ENCODE peak calls at places on chromosomes 16 and 17, in six cellular contexts. L is heart right ventricle, B is psoas muscle, G is cardiac muscle cell, K is colonic mucosa, E is cardiac fibroblast. W is an unnamed sample.
A peak's percentile ranks its signal among the peaks of the same experiment; 100 is the strongest.

GRCh38 chr16:1176280-1176897 is 23.5 kb downstream of the CACNA1H start:
- DNase-seq in L (no peak), B (no peak), G (no peak), K (no peak), E (no peak), W (no peak)

GRCh38 chr17:76735006-76735405 is 2.1 kb downstream of the SRSF2 start:
- DNase-seq in L (no peak), B (no peak), G (no peak), K (no peak), E (peak; percentile 51), W (no peak)

GRCh38 chr17:49365667-49366066 is 3.6 kb upstream of the ZNF652 start:
- DNase-seq in L (peak; percentile 8), B (no peak), G (peak; percentile 8), K (no peak), E (peak; percentile 18), W (peak; percentile 38)

GRCh38 chr16:12530291-12530690 is 273.4 kb downstream of the CPPED1 start:
- DNase-seq in L (no peak), B (no peak), G (no peak), K (no peak), E (no peak), W (no peak)

GRCh38 chr16:88628512-88628974 is 9.8 kb upstream of the IL17C start:
- DNase-seq in L (peak; percentile 75), B (peak; percentile 60), G (peak; percentile 38), K (no peak), E (no peak), W (peak; percentile 74)

GRCh38 chr17:48149174-48150106 is 41.9 kb downstream of the SNX11 start:
- DNase-seq in L (no peak), B (no peak), G (no peak), K (no peak), E (no peak), W (peak; percentile 46)

GRCh38 chr16:4733747-4734062 is 366 bp downstream of the ANKS3 start:
- DNase-seq in L (no peak), B (no peak), G (no peak), K (no peak), E (no peak), W (peak; percentile 53)

GRCh38 chr16:11080327-11080967 is 136.1 kb downstream of the CLEC16A start:
- DNase-seq in L (no peak), B (no peak), G (no peak), K (no peak), E (no peak), W (no peak)

GRCh38 chr16:66298571-66299120 is 67.8 kb upstream of the CDH5 start:
- DNase-seq in L (no peak), B (no peak), G (no peak), K (no peak), E (no peak), W (no peak)

GRCh38 chr16:75424096-75424762 is 9.1 kb downstream of the CFDP1 start:
- DNase-seq in L (no peak), B (no peak), G (no peak), K (no peak), E (no peak), W (no peak)
- TF ChIP-seq CTCF in L (no peak), B (no peak), G (no peak), K (no peak), E (no peak), W (no peak)

GRCh38 chr17:73643846-73644144 is 450 bp downstream of the SDK2 start:
- DNase-seq in L (no peak), B (no peak), G (peak; percentile 42), K (no peak), E (no peak), W (no peak)

GRCh38 chr17:73644145-73645049 is at the start of gene SDK2:
- DNase-seq in L (no peak), B (peak; percentile 50), G (peak; percentile 69), K (peak; percentile 33), E (no peak), W (peak; percentile 55)

GRCh38 chr17:73643012-73643845 is 1.0 kb downstream of the SDK2 start:
- DNase-seq in L (no peak), B (peak; percentile 50), G (peak; percentile 69), K (peak; percentile 47), E (no peak), W (peak; percentile 76)

GRCh38 chr17:73646409-73647305 is 2.4 kb upstream of the SDK2 start:
- DNase-seq in L (no peak), B (no peak), G (peak; percentile 63), K (no peak), E (no peak), W (peak; percentile 60)

DNA sequence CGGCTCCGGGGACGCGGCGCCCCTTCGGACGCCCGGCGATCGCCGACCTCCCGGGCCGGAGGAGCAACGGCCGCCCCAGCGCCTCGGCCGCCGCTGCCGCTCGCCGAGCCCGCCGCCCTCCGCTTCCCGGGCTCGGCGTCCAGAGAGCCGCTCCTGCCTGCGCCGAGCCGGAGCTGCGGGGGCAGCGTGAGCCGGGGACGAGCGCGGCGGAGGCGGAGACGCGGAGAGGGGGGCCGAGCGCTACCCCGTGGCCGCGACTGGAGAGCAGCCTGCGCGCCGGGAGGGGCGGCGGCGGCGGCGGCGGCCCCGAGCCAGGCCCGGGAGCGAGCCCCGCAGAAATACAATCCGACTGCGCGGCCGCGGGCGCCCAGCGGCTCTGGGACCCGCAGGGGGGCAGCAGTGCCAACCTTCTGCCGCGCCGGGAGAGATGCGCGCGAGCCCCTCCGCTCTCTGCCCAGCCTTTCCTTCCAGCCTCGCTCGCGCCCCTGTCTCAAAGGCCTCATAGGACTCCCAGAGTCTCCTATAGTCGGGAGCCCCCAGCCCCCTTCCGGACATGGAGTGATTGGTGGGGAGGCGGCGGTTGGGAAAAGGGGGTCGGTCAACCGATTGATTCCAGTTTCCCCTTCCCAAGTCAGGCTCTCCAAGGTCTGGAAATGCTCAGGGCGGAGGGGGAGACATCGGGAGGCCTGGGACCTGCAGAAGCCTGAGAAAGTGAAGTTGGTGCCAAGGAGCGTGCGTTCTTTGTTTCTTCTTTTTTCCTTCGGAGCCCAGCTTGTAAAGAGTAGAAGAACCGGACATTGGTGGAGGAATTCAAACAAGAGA is 1.0 kb upstream of the SDK2 start:
- DNase-seq in L (peak; percentile 31), B (peak; percentile 67), G (peak; percentile 92), K (no peak), E (peak; percentile 24), W (peak; percentile 73)
- TF ChIP-seq CTCF in L (peak; percentile 6), B (no peak), G (no peak), K (no peak), E (no peak), W (peak; percentile 13)

GRCh38 chr16:60203525-60204124 is 1469.5 kb upstream of the GOT2 start:
- DNase-seq in L (no peak), B (no peak), G (peak; percentile 28), K (no peak), E (peak; percentile 6), W (no peak)
- TF ChIP-seq CTCF in L (peak; percentile 48), B (no peak), G (no peak), K (no peak), E (peak; percentile 27), W (peak; percentile 66)

GRCh38 chr17:45994228-45994627 is 4.8 kb upstream of the STH start:
- DNase-seq in L (no peak), B (no peak), G (no peak), K (no peak), E (no peak), W (no peak)
- TF ChIP-seq CTCF in L (no peak), B (no peak), G (no peak), K (no peak), E (no peak), W (no peak)

GRCh38 chr16:74107795-74108610 is 188.6 kb upstream of the PSMD7 start:
- DNase-seq in L (peak; percentile 13), B (no peak), G (peak; percentile 53), K (peak; percentile 60), E (peak; percentile 4), W (peak; percentile 76)
- TF ChIP-seq CTCF in L (peak; percentile 52), B (peak; percentile 27), G (peak; percentile 56), K (peak; percentile 63), E (peak; percentile 41), W (peak; percentile 77)

GRCh38 chr16:15641753-15642556 is 999 bp downstream of the MARF1 start:
- DNase-seq in L (no peak), B (no peak), G (no peak), K (no peak), E (no peak), W (no peak)

GRCh38 chr16:15643453-15644305 is 725 bp upstream of the MARF1 start:
- DNase-seq in L (peak; percentile 40), B (no peak), G (peak; percentile 69), K (peak; percentile 39), E (peak; percentile 73), W (no peak)

GRCh38 chr16:15640966-15641365 is 2.0 kb downstream of the MARF1 start:
- DNase-seq in L (no peak), B (no peak), G (no peak), K (no peak), E (no peak), W (no peak)

GRCh38 chr16:15644306-15644961 is 1.5 kb upstream of the MARF1 start:
- DNase-seq in L (no peak), B (no peak), G (no peak), K (peak; percentile 35), E (no peak), W (no peak)

DNA sequence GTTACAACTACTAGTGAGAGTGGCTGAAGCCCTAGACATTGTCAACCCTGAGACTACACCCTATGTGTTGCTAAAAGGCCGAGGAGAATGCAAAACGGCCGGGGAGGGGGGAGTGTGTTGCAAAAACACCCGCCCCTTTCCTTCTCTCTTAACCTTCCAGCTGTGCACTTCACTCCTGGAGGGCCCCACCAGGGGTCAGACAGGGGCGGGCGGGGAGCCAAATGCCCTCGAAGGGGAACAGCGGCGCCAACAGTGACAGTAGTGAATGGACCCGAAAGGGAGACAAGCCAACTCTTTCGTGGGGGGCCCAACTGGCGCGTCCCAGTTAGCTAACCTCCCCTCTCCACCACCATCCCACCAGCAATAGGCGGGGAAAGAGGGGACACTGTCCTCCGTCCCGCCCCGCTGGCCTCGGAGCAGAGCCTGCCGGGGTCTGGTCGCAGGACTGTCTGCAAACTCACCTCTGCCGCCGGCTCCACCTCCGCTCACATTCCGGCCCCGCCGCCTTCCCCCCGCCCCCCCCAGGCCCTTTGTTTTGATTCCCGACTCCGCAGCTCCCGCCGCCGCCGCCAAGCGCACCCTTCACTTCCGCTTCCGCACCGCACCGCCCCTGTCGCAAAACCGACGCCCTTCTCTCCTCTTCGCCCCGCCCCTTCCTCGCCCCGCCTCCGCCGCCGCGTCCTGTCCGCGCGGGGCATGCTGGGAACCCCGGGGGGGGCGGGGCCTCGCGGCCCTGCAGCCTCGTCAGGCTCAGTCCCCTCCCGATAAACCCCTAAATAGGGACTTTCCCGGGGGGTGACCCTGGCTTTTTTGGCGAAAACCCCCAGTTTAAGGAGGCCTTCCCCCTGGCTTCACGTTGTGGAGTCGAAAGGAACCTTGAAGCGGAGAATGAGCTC is at the start of gene MARF1:
- DNase-seq in L (peak; percentile 99), B (peak; percentile 100), G (peak; percentile 98), K (peak; percentile 99), E (peak; percentile 97), W (peak; percentile 100)
- TF ChIP-seq CTCF in L (peak; percentile 14), B (peak; percentile 18), G (peak; percentile 33), K (peak; percentile 31), E (peak; percentile 36), W (no peak)